ENCODE peak calls at places on chromosomes 4 and X, in six cellular contexts. Y is anterior cingulate cortex, E is Calu3, F is AG04449, N is AG10803, A is AG09309. V is an unnamed sample.

GRCh38 chrX:1355131-1355799 is 18.7 kb downstream of the IL3RA start:
- DNase-seq in Y (no peak), E (no peak), F (no peak), N (no peak), A (no peak), V (no peak)

GRCh38 chr4:931194-931959 is 739 bp downstream of the GAK start:
- DNase-seq in Y (no peak), E (peak), F (no peak), N (peak), A (peak), V (peak)

GRCh38 chr4:174119818-174120217 is 163.6 kb downstream of the FBXO8 start:
- DNase-seq in Y (no peak), E (no peak), F (no peak), N (no peak), A (no peak), V (no peak)

GRCh38 chr4:112938461-112939058 is 110.9 kb upstream of the ANK2 start:
- DNase-seq in Y (no peak), E (no peak), F (peak), N (peak), A (no peak), V (no peak)

GRCh38 chr4:14529653-14530052 is 472.6 kb upstream of the CPEB2 start:
- DNase-seq in Y (no peak), E (no peak), F (no peak), N (no peak), A (no peak), V (no peak)

GRCh38 chr4:177339794-177340374 is 30.2 kb downstream of the NEIL3 start:
- DNase-seq in Y (no peak), E (no peak), F (peak), N (peak), A (peak), V (no peak)

GRCh38 chr4:150817017-150817416 is 198.1 kb downstream of the LRBA start:
- DNase-seq in Y (no peak), E (no peak), F (no peak), N (no peak), A (no peak), V (no peak)

GRCh38 chr4:142416711-142417275 is 429.3 kb downstream of the INPP4B start:
- DNase-seq in Y (no peak), E (no peak), F (no peak), N (no peak), A (no peak), V (no peak)

GRCh38 chr4:7194251-7195137 is 2.2 kb downstream of the SORCS2 start:
- DNase-seq in Y (peak), E (peak), F (no peak), N (peak), A (no peak), V (peak)

GRCh38 chrX:34338046-34338445 is 205.9 kb upstream of the FAM47A start:
- DNase-seq in Y (no peak), E (no peak), F (no peak), N (no peak), A (no peak), V (no peak)

GRCh38 chr4:165328101-165328425 is 594 bp downstream of the MSMO1 start:
- DNase-seq in Y (no peak), E (no peak), F (no peak), N (peak), A (no peak), V (no peak)